ENCODE peak calls at places on chromosomes 1 and 21, in five cellular contexts. Z is naive thymus-derived CD4-positive, alpha-beta T cell; B is transverse colon; Y is stomach; S is CD8-positive, alpha-beta memory T cell. O is an unnamed sample.

GRCh38 chr1:109500886-109501285 is 7.0 kb downstream of the CYB561D1 start:
- DNase-seq in Z (no peak), B (no peak), Y (no peak), S (no peak), O (no peak)

GRCh38 chr1:84174051-84174556 is 30.0 kb downstream of the PRKACB start:
- DNase-seq in Z (no peak), B (no peak), Y (no peak), S (no peak), O (no peak)

GRCh38 chr1:243903904-243904303 is 53.9 kb upstream of the AKT3 start:
- DNase-seq in Z (no peak), B (no peak), Y (no peak), S (no peak), O (no peak)

GRCh38 chr21:34845521-34846213 is 176.9 kb downstream of the CLIC6 start:
- DNase-seq in Z (no peak), B (peak; percentile 53), Y (peak; percentile 82), S (no peak), O (no peak)

GRCh38 chr1:157289001-157289400 is 150.8 kb upstream of the ETV3 start:
- DNase-seq in Z (no peak), B (no peak), Y (no peak), S (no peak), O (no peak)

GRCh38 chr1:111419037-111419436 is 8.5 kb downstream of the OVGP1 start:
- DNase-seq in Z (no peak), B (no peak), Y (no peak), S (no peak), O (no peak)

GRCh38 chr1:180816132-180816531 is 96.6 kb upstream of the KIAA1614 start:
- DNase-seq in Z (no peak), B (no peak), Y (no peak), S (no peak), O (no peak)

GRCh38 chr1:246658567-246658966 is 65.6 kb upstream of the SCCPDH start:
- DNase-seq in Z (no peak), B (no peak), Y (no peak), S (no peak), O (no peak)

GRCh38 chr1:58755468-58755872 is 28.4 kb downstream of the JUN start:
- DNase-seq in Z (no peak), B (peak; percentile 51), Y (peak; percentile 38), S (peak; percentile 14), O (peak; percentile 28)

GRCh38 chr1:112849967-112850641 is 105.9 kb downstream of the SLC16A1 start:
- DNase-seq in Z (no peak), B (no peak), Y (no peak), S (no peak), O (no peak)

GRCh38 chr21:29154270-29154669 is 23.8 kb downstream of the MAP3K7CL start:
- DNase-seq in Z (no peak), B (no peak), Y (no peak), S (no peak), O (no peak)

GRCh38 chr1:234611153-234611798 is 1.3 kb upstream of the IRF2BP2 start:
- DNase-seq in Z (peak; percentile 91), B (no peak), Y (no peak), S (peak; percentile 88), O (no peak)

GRCh38 chr1:13699936-13700520 is at the start of gene PRDM2:
- DNase-seq in Z (peak; percentile 62), B (peak; percentile 53), Y (peak; percentile 52), S (peak; percentile 78), O (peak; percentile 55)

GRCh38 chr1:43653339-43653738 is 3.4 kb downstream of the KDM4A start:
- DNase-seq in Z (no peak), B (no peak), Y (no peak), S (no peak), O (no peak)

GRCh38 chr1:247331172-247331525 is 518 bp downstream of the ZNF496 start:
- DNase-seq in Z (peak; percentile 47), B (peak; percentile 87), Y (peak; percentile 79), S (peak; percentile 71), O (peak; percentile 77)

GRCh38 chr1:106292130-106292529 is 764.3 kb upstream of the PRMT6 start:
- DNase-seq in Z (no peak), B (no peak), Y (no peak), S (no peak), O (no peak)

GRCh38 chr1:209086486-209087192 is 496.9 kb upstream of the CAMK1G start:
- DNase-seq in Z (no peak), B (no peak), Y (no peak), S (no peak), O (no peak)
- H3K4me1 ChIP-seq in Z (no peaks in the 10 kb centered on the region), B (no peaks in the 10 kb centered on the region), Y (no peaks in the 10 kb centered on the region), S (no peaks in the 10 kb centered on the region), O (no peaks in the 10 kb centered on the region)

GRCh38 chr1:161305872-161306519 is 3.8 kb downstream of the MPZ start:
- DNase-seq in Z (peak; percentile 93), B (peak; percentile 91), Y (peak; percentile 90), S (peak; percentile 95), O (peak; percentile 74)
- H3K4me3 ChIP-seq in Z (peak overlapping the region; percentile 86), B (peak overlapping the region; percentile 74), Y (peak overlapping the region; percentile 86), S (peak overlapping the region; percentile 89), O (peak overlapping the region; percentile 85)

GRCh38 chr1:6328696-6329095 is 64.9 kb downstream of the ACOT7 start:
- DNase-seq in Z (no peak), B (no peak), Y (no peak), S (no peak), O (no peak)
- H3K27ac ChIP-seq in Z (no peak overlapping the region), B (peak overlapping the region; percentile 50), Y (no peak overlapping the region), S (no peak overlapping the region), O (no peak overlapping the region)

DNA sequence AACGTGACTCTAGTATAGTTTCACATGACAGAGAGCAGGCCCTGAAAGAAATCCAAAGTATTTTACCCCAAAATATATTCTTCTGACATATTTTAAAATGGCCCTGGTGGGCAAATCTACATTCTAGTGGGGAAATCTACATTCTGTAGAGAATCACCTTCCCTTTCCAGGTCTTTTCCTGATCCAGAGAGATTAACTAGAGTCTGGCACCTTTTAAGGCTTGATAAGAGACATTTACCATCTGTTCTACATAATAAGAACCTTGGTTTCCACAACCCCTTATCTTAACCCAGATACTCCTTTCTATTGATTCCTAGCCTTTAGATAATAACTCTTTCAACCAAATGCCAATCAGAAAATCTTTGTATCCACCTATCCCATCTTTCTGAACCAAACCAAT is 17.0 kb upstream of the L1TD1 start:
- DNase-seq in Z (no peak), B (no peak), Y (no peak), S (no peak), O (no peak)
- H3K4me1 ChIP-seq in Z (no peaks in the 10 kb centered on the region), B (peaks cover 10% of the 10 kb centered on the region), Y (peaks cover 9% of the 10 kb centered on the region), S (no peaks in the 10 kb centered on the region), O (peaks cover 9% of the 10 kb centered on the region)

GRCh38 chr1:184409011-184409410 is 22.2 kb downstream of the C1orf21 start:
- DNase-seq in Z (no peak), B (no peak), Y (no peak), S (no peak), O (no peak)
- H3K4me3 ChIP-seq in Z (no peak overlapping the region), B (no peak overlapping the region), Y (no peak overlapping the region), S (no peak overlapping the region), O (no peak overlapping the region)

GRCh38 chr1:164611754-164612642 is 53.0 kb downstream of the PBX1 start:
- DNase-seq in Z (no peak), B (peak; percentile 75), Y (peak; percentile 66), S (no peak), O (no peak)
- H3K27ac ChIP-seq in Z (no peak overlapping the region), B (peak overlapping the region; percentile 75), Y (peak overlapping the region; percentile 80), S (no peak overlapping the region), O (peak overlapping the region; percentile 73)

DNA sequence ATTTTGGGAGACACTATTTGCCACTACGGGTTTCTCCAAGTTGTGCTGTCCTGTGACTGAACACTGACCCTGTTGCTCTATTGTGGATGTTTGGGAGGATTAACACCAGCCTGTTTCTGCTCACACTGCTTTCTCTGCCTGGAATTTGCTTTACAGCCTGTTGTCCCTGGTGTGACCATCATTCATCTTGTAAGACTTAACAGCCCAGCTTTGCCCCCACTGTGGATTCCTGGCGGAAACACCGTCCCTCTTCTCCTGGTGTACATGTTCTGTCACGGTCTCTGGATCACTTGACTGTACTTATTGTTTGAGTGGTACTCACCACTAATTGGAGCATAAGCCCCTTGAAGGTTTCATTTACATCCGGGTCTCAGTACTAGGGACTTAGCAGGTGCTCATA is 32.2 kb downstream of the VANGL1 start:
- DNase-seq in Z (no peak), B (no peak), Y (no peak), S (no peak), O (no peak)
- H3K4me1 ChIP-seq in Z (no peaks in the 10 kb centered on the region), B (peaks cover 41% of the 10 kb centered on the region), Y (peaks cover 70% of the 10 kb centered on the region), S (no peaks in the 10 kb centered on the region), O (peaks cover 69% of the 10 kb centered on the region)

GRCh38 chr1:32871364-32872188 is 864 bp upstream of the FNDC5 start:
- DNase-seq in Z (no peak), B (no peak), Y (no peak), S (no peak), O (no peak)
- H3K4me3 ChIP-seq in Z (no peak overlapping the region), B (peak overlapping the region; percentile 56), Y (peak overlapping the region; percentile 54), S (peak overlapping the region; percentile 23), O (peak overlapping the region; percentile 70)

GRCh38 chr1:153987621-153988020 is 1.5 kb upstream of the RAB13 start:
- DNase-seq in Z (no peak), B (no peak), Y (no peak), S (no peak), O (no peak)
- H3K27ac ChIP-seq in Z (no peak overlapping the region), B (peak overlapping the region; percentile 96), Y (peak overlapping the region; percentile 88), S (no peak overlapping the region), O (no peak overlapping the region)

DNA sequence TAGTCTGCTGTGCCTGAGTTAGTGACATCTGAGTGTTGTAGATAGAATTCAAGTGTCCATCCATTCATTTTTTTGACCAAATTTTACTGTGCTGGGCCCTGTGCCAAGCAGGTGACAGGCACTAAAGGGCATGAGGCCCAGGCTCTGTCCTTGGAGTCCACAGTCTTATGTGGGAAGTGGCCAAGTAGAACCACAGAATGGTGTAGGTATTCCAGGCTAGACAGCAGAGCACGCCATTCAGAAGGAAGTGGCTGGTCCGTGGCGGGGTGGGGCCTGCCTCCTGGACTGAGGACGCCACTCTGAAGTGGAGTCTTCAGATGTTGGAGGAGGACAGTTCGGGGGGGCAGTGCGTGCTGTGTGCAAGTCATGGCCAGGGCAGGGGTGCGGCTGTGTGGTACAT is 68.9 kb upstream of the ACTL8 start:
- DNase-seq in Z (no peak), B (no peak), Y (no peak), S (no peak), O (no peak)
- H3K4me1 ChIP-seq in Z (no peaks in the 10 kb centered on the region), B (no peaks in the 10 kb centered on the region), Y (peaks cover 11% of the 10 kb centered on the region), S (no peaks in the 10 kb centered on the region), O (peaks cover 15% of the 10 kb centered on the region)

O was measured in left ventricle myocardium inferior.